ENCODE peak calls at places on chromosomes 3 and 15, in four cellular contexts. E is A549; B is astrocyte of the spinal cord; K is stimulated activated CD4-positive, alpha-beta T cell treated with anti-CD3 and anti-CD28 coated beads, Interleukin-15, amount 100 ng/mL, for 1 hour. T is an unnamed sample.

GRCh38 chr3:108437439-108437838 is 73.0 kb downstream of the MYH15 start:
- DNase-seq in E (no peak), B (no peak), K (no peak), T (no peak)

GRCh38 chr3:8709801-8710524 is 23.6 kb upstream of the CAV3 start:
- DNase-seq in E (no peak), B (no peak), K (no peak), T (no peak)

GRCh38 chr3:73681610-73682009 is 56.9 kb upstream of the PDZRN3 start:
- DNase-seq in E (no peak), B (peak; percentile 56), K (no peak), T (no peak)

GRCh38 chr3:194139085-194139976 is 3.4 kb downstream of the HES1 start:
- DNase-seq in E (no peak), B (peak; percentile 87), K (no peak), T (no peak)

GRCh38 chr3:30167511-30168135 is 438.8 kb upstream of the TGFBR2 start:
- DNase-seq in E (no peak), B (peak; percentile 63), K (no peak), T (no peak)

GRCh38 chr3:151445283-151446001 is 15.4 kb downstream of the IGSF10 start:
- DNase-seq in E (no peak), B (peak; percentile 77), K (no peak), T (no peak)

GRCh38 chr15:89445553-89445952 is 50.8 kb downstream of the RHCG start:
- DNase-seq in E (no peak), B (no peak), K (no peak), T (no peak)

GRCh38 chr3:141476033-141476432 is 10.8 kb upstream of the RASA2 start:
- DNase-seq in E (no peak), B (peak; percentile 26), K (no peak), T (no peak)

GRCh38 chr15:59326856-59327255 is 45.8 kb downstream of the MYO1E start:
- DNase-seq in E (no peak), B (no peak), K (no peak), T (no peak)

GRCh38 chr3:133295199-133295901 is 104.5 kb upstream of the BFSP2 start:
- DNase-seq in E (no peak), B (peak; percentile 87), K (no peak), T (no peak)

GRCh38 chr15:72912121-72912520 is 128.6 kb upstream of the ADPGK start:
- DNase-seq in E (no peak), B (no peak), K (no peak), T (no peak)

GRCh38 chr3:47420511-47421484 is 40.0 kb downstream of the PTPN23 start:
- DNase-seq in E (peak; percentile 80), B (peak; percentile 85), K (peak; percentile 79), T (peak; percentile 77)

GRCh38 chr3:112131111-112131510 is 1.9 kb downstream of the GCSAM start:
- DNase-seq in E (no peak), B (no peak), K (no peak), T (no peak)

GRCh38 chr3:66957357-66957756 is 40.8 kb upstream of the KBTBD8 start:
- DNase-seq in E (no peak), B (no peak), K (no peak), T (no peak)

GRCh38 chr3:189806171-189806951 is 175.2 kb downstream of the TP63 start:
- DNase-seq in E (no peak), B (no peak), K (no peak), T (no peak)

GRCh38 chr3:57604971-57605370 is 7.8 kb upstream of the ARF4 start:
- DNase-seq in E (no peak), B (no peak), K (no peak), T (no peak)

T was measured in activated CD4-positive, CD25-positive, alpha-beta regulatory T cell.